ENCODE peak calls at places on chromosomes 2 and 18, in five cellular contexts. One of them, this sample, is unnamed.

GRCh38 chr2:219515874-219516629 is 1.8 kb downstream of the ASIC4 start:
- DNase-seq in T-helper 9 cell: no peak
- DNase-seq in heart left ventricle: no peak
- DNase-seq in HFFc6: no peak
- DNase-seq in type B pancreatic cell: no peak
- DNase-seq in this sample: no peak

GRCh38 chr18:56238576-56238975 is 399.8 kb downstream of the TXNL1 start:
- DNase-seq in T-helper 9 cell: no peak
- DNase-seq in heart left ventricle: no peak
- DNase-seq in HFFc6: no peak
- DNase-seq in type B pancreatic cell: no peak
- DNase-seq in this sample: no peak

GRCh38 chr18:56576826-56577573 is 61.4 kb downstream of the TXNL1 start:
- DNase-seq in T-helper 9 cell: no peak
- DNase-seq in heart left ventricle: peak; percentile 38
- DNase-seq in HFFc6: no peak
- DNase-seq in type B pancreatic cell: no peak
- DNase-seq in this sample: peak; percentile 66

GRCh38 chr2:239952251-239952650 is 72.9 kb downstream of the NDUFA10 start:
- DNase-seq in T-helper 9 cell: no peak
- DNase-seq in heart left ventricle: no peak
- DNase-seq in HFFc6: no peak
- DNase-seq in type B pancreatic cell: no peak
- DNase-seq in this sample: peak; percentile 7

GRCh38 chr2:66490588-66491001 is 55.7 kb downstream of the MEIS1 start:
- DNase-seq in T-helper 9 cell: no peak
- DNase-seq in heart left ventricle: no peak
- DNase-seq in HFFc6: peak; percentile 39
- DNase-seq in type B pancreatic cell: no peak
- DNase-seq in this sample: no peak

GRCh38 chr18:47756364-47757016 is 174.0 kb downstream of the SMAD2 start:
- DNase-seq in T-helper 9 cell: peak; percentile 38
- DNase-seq in heart left ventricle: peak; percentile 28
- DNase-seq in HFFc6: peak; percentile 41
- DNase-seq in type B pancreatic cell: peak; percentile 76
- DNase-seq in this sample: peak; percentile 42

GRCh38 chr2:210389856-210390255 is 74.9 kb upstream of the MYL1 start:
- DNase-seq in T-helper 9 cell: no peak
- DNase-seq in heart left ventricle: no peak
- DNase-seq in HFFc6: no peak
- DNase-seq in type B pancreatic cell: no peak
- DNase-seq in this sample: no peak

GRCh38 chr18:79248495-79249078 is 147.1 kb upstream of the NFATC1 start:
- DNase-seq in T-helper 9 cell: no peak
- DNase-seq in heart left ventricle: no peak
- DNase-seq in HFFc6: no peak
- DNase-seq in type B pancreatic cell: no peak
- DNase-seq in this sample: no peak

GRCh38 chr2:29749041-29749440 is 172.3 kb downstream of the ALK start:
- DNase-seq in T-helper 9 cell: no peak
- DNase-seq in heart left ventricle: no peak
- DNase-seq in HFFc6: no peak
- DNase-seq in type B pancreatic cell: no peak
- DNase-seq in this sample: no peak

GRCh38 chr2:153543639-153544071 is 65.1 kb upstream of the RPRM start:
- DNase-seq in T-helper 9 cell: no peak
- DNase-seq in heart left ventricle: no peak
- DNase-seq in HFFc6: no peak
- DNase-seq in type B pancreatic cell: no peak
- DNase-seq in this sample: no peak

GRCh38 chr2:158131919-158132566 is 30.4 kb downstream of the UPP2 start:
- DNase-seq in T-helper 9 cell: no peak
- DNase-seq in heart left ventricle: no peak
- DNase-seq in HFFc6: no peak
- DNase-seq in type B pancreatic cell: no peak
- DNase-seq in this sample: no peak

GRCh38 chr2:233473878-233474277 is 92.7 kb downstream of the USP40 start:
- DNase-seq in T-helper 9 cell: no peak
- DNase-seq in heart left ventricle: no peak
- DNase-seq in HFFc6: no peak
- DNase-seq in type B pancreatic cell: no peak
- DNase-seq in this sample: no peak

GRCh38 chr2:45315881-45316280 is 295.2 kb downstream of the SRBD1 start:
- DNase-seq in T-helper 9 cell: no peak
- DNase-seq in heart left ventricle: no peak
- DNase-seq in HFFc6: peak; percentile 57
- DNase-seq in type B pancreatic cell: no peak
- DNase-seq in this sample: no peak

GRCh38 chr2:204585930-204586329 is 40.7 kb downstream of the PARD3B start:
- DNase-seq in T-helper 9 cell: no peak
- DNase-seq in heart left ventricle: no peak
- DNase-seq in HFFc6: no peak
- DNase-seq in type B pancreatic cell: no peak
- DNase-seq in this sample: no peak

GRCh38 chr2:1970341-1970740 is 226.0 kb upstream of the PXDN start:
- DNase-seq in T-helper 9 cell: no peak
- DNase-seq in heart left ventricle: no peak
- DNase-seq in HFFc6: no peak
- DNase-seq in type B pancreatic cell: no peak
- DNase-seq in this sample: no peak

GRCh38 chr2:122194546-122194945 is 439.1 kb downstream of the TSN start:
- DNase-seq in T-helper 9 cell: no peak
- DNase-seq in heart left ventricle: no peak
- DNase-seq in HFFc6: no peak
- DNase-seq in type B pancreatic cell: no peak
- DNase-seq in this sample: no peak

GRCh38 chr2:43323810-43324588 is 97.6 kb upstream of the ZFP36L2 start:
- DNase-seq in T-helper 9 cell: no peak
- DNase-seq in heart left ventricle: peak; percentile 55
- DNase-seq in HFFc6: no peak
- DNase-seq in type B pancreatic cell: no peak
- DNase-seq in this sample: peak; percentile 72

GRCh38 chr18:13438507-13439056 is 220.0 kb downstream of the LDLRAD4 start:
- DNase-seq in T-helper 9 cell: no peak
- DNase-seq in heart left ventricle: no peak
- DNase-seq in HFFc6: no peak
- DNase-seq in type B pancreatic cell: no peak
- DNase-seq in this sample: no peak

GRCh38 chr2:26970928-26971627 is 641 bp downstream of the MAPRE3 start:
- DNase-seq in T-helper 9 cell: no peak
- DNase-seq in heart left ventricle: no peak
- DNase-seq in HFFc6: no peak
- DNase-seq in type B pancreatic cell: no peak
- DNase-seq in this sample: no peak

GRCh38 chr2:168632733-168633132 is 169.7 kb upstream of the NOSTRIN start:
- DNase-seq in T-helper 9 cell: no peak
- DNase-seq in heart left ventricle: peak; percentile 39
- DNase-seq in HFFc6: no peak
- DNase-seq in type B pancreatic cell: no peak
- DNase-seq in this sample: no peak

GRCh38 chr2:29589440-29590103 is 331.8 kb downstream of the ALK start:
- DNase-seq in T-helper 9 cell: no peak
- DNase-seq in heart left ventricle: no peak
- DNase-seq in HFFc6: no peak
- DNase-seq in type B pancreatic cell: no peak
- DNase-seq in this sample: no peak

GRCh38 chr2:74585406-74586182 is 31.1 kb downstream of the DOK1 start:
- DNase-seq in T-helper 9 cell: no peak
- DNase-seq in heart left ventricle: peak; percentile 11
- DNase-seq in HFFc6: no peak
- DNase-seq in type B pancreatic cell: no peak
- DNase-seq in this sample: peak; percentile 39

GRCh38 chr2:25362564-25363145 is 20.9 kb upstream of the DNMT3A start:
- DNase-seq in T-helper 9 cell: peak; percentile 48
- DNase-seq in heart left ventricle: peak; percentile 41
- DNase-seq in HFFc6: no peak
- DNase-seq in type B pancreatic cell: no peak
- DNase-seq in this sample: no peak

GRCh38 chr2:216365518-216365917 is 6.8 kb downstream of the MARCHF4 start:
- DNase-seq in T-helper 9 cell: no peak
- DNase-seq in heart left ventricle: no peak
- DNase-seq in HFFc6: no peak
- DNase-seq in type B pancreatic cell: no peak
- DNase-seq in this sample: no peak

GRCh38 chr2:234453216-234453615 is 43.7 kb downstream of the ARL4C start:
- DNase-seq in T-helper 9 cell: no peak
- DNase-seq in heart left ventricle: no peak
- DNase-seq in HFFc6: no peak
- DNase-seq in type B pancreatic cell: no peak
- DNase-seq in this sample: no peak

GRCh38 chr2:55918856-55919255 is 4.7 kb downstream of the EFEMP1 start:
- DNase-seq in T-helper 9 cell: no peak
- DNase-seq in heart left ventricle: no peak
- DNase-seq in HFFc6: no peak
- DNase-seq in type B pancreatic cell: no peak
- DNase-seq in this sample: no peak

GRCh38 chr2:238238766-238239551 is 879 bp downstream of the HES6 start:
- DNase-seq in T-helper 9 cell: peak; percentile 20
- DNase-seq in heart left ventricle: no peak
- DNase-seq in HFFc6: no peak
- DNase-seq in type B pancreatic cell: no peak
- DNase-seq in this sample: no peak

GRCh38 chr18:12377556-12378553 is 828 bp upstream of the AFG3L2 start:
- DNase-seq in T-helper 9 cell: no peak
- DNase-seq in heart left ventricle: no peak
- DNase-seq in HFFc6: peak; percentile 98
- DNase-seq in type B pancreatic cell: no peak
- DNase-seq in this sample: no peak

GRCh38 chr2:111897924-111898702 is at the start of gene MERTK:
- DNase-seq in T-helper 9 cell: peak; percentile 31
- DNase-seq in heart left ventricle: peak; percentile 91
- DNase-seq in HFFc6: no peak
- DNase-seq in type B pancreatic cell: peak; percentile 91
- DNase-seq in this sample: peak; percentile 88

GRCh38 chr2:30197570-30197969 is 33.8 kb upstream of the LBH start:
- DNase-seq in T-helper 9 cell: no peak
- DNase-seq in heart left ventricle: no peak
- DNase-seq in HFFc6: no peak
- DNase-seq in type B pancreatic cell: no peak
- DNase-seq in this sample: no peak

GRCh38 chr18:23737578-23737977 is 48.3 kb downstream of the LAMA3 start:
- DNase-seq in T-helper 9 cell: no peak
- DNase-seq in heart left ventricle: no peak
- DNase-seq in HFFc6: no peak
- DNase-seq in type B pancreatic cell: no peak
- DNase-seq in this sample: no peak

GRCh38 chr2:169393068-169393590 is 30.8 kb upstream of the LRP2 start:
- DNase-seq in T-helper 9 cell: no peak
- DNase-seq in heart left ventricle: no peak
- DNase-seq in HFFc6: no peak
- DNase-seq in type B pancreatic cell: no peak
- DNase-seq in this sample: no peak

GRCh38 chr2:189486237-189486770 is 45.0 kb downstream of the WDR75 start:
- DNase-seq in T-helper 9 cell: no peak
- DNase-seq in heart left ventricle: no peak
- DNase-seq in HFFc6: no peak
- DNase-seq in type B pancreatic cell: no peak
- DNase-seq in this sample: no peak

GRCh38 chr2:121790276-121790956 is 35.0 kb downstream of the TSN start:
- DNase-seq in T-helper 9 cell: no peak
- DNase-seq in heart left ventricle: no peak
- DNase-seq in HFFc6: peak; percentile 90
- DNase-seq in type B pancreatic cell: no peak
- DNase-seq in this sample: no peak

GRCh38 chr2:32993140-32993539 is 46.4 kb downstream of the LTBP1 start:
- DNase-seq in T-helper 9 cell: no peak
- DNase-seq in heart left ventricle: no peak
- DNase-seq in HFFc6: no peak
- DNase-seq in type B pancreatic cell: no peak
- DNase-seq in this sample: no peak

This sample was measured in left ventricle myocardium inferior.